ENCODE peak calls at places on chromosomes 6 and 20, in five cellular contexts. T is brain microvascular endothelial cell; V is dorsolateral prefrontal cortex; D is GM03348; U is stimulated activated CD4-positive, alpha-beta T cell treated with anti-CD3 and anti-CD28 coated beads, Interleukin-15, amount 100 ng/mL, for 1 hour. E is an unnamed sample.

GRCh38 chr6:3230275-3231212 is 3.1 kb upstream of the TUBB2B start:
- DNase-seq in T (peak), V (peak), D (no peak), U (no peak), E (no peak)

GRCh38 chr6:52667572-52667971 is 3.3 kb upstream of the TMEM14A start:
- DNase-seq in T (no peak), V (no peak), D (no peak), U (no peak), E (no peak)

GRCh38 chr6:136410201-136411027 is 120.8 kb upstream of the BCLAF1 start:
- DNase-seq in T (no peak), V (no peak), D (peak), U (no peak), E (no peak)

GRCh38 chr20:38651154-38651553 is 49.5 kb downstream of the ARHGAP40 start:
- DNase-seq in T (no peak), V (no peak), D (no peak), U (no peak), E (no peak)

GRCh38 chr6:37339911-37340638 is 13.7 kb upstream of the RNF8 start:
- DNase-seq in T (no peak), V (no peak), D (no peak), U (no peak), E (no peak)

GRCh38 chr20:39661833-39662232 is 699.7 kb downstream of the DHX35 start:
- DNase-seq in T (peak), V (no peak), D (no peak), U (no peak), E (no peak)

GRCh38 chr20:21234324-21234723 is 68.8 kb upstream of the XRN2 start:
- DNase-seq in T (no peak), V (no peak), D (no peak), U (no peak), E (no peak)

GRCh38 chr6:33589723-33590530 is 9.9 kb upstream of the BAK1 start:
- DNase-seq in T (peak), V (peak), D (peak), U (no peak), E (no peak)

GRCh38 chr6:49923826-49924225 is 40.1 kb downstream of the DEFB114 start:
- DNase-seq in T (no peak), V (no peak), D (no peak), U (no peak), E (peak)

GRCh38 chr6:12584631-12585405 is 131.7 kb upstream of the PHACTR1 start:
- DNase-seq in T (no peak), V (no peak), D (no peak), U (no peak), E (no peak)

GRCh38 chr20:49810491-49811190 is 2.0 kb upstream of the SLC9A8 start:
- DNase-seq in T (no peak), V (no peak), D (no peak), U (no peak), E (no peak)

GRCh38 chr6:12459945-12460800 is 170.0 kb downstream of the EDN1 start:
- DNase-seq in T (no peak), V (no peak), D (peak), U (no peak), E (no peak)

GRCh38 chr6:39847216-39847615 is 55.0 kb downstream of the DAAM2 start:
- DNase-seq in T (peak), V (no peak), D (peak), U (no peak), E (no peak)

E was measured in iPS DF 19.7.